ENCODE peak calls at places on chromosome 3, in five cellular contexts. One of them, this sample, is unnamed.

GRCh38 chr3:149634573-149634972 is 23.3 kb downstream of the WWTR1 start:
- DNase-seq in astrocyte of the spinal cord: no peak
- DNase-seq in neural progenitor cell: no peak
- DNase-seq in endothelial cell: no peak
- DNase-seq in GM13976: no peak
- DNase-seq in this sample: no peak

GRCh38 chr3:102225407-102226132 is 209.2 kb upstream of the ZPLD1 start:
- DNase-seq in GM13976: peak
- DNase-seq in endothelial cell: no peak
- DNase-seq in neural progenitor cell: peak
- DNase-seq in astrocyte of the spinal cord: peak
- DNase-seq in this sample: peak

GRCh38 chr3:5330152-5330810 is 142.8 kb downstream of the EDEM1 start:
- DNase-seq in endothelial cell: no peak
- DNase-seq in astrocyte of the spinal cord: peak
- DNase-seq in neural progenitor cell: no peak
- DNase-seq in GM13976: no peak
- DNase-seq in this sample: no peak

GRCh38 chr3:125110016-125110875 is 54.4 kb upstream of the HEG1 start:
- DNase-seq in endothelial cell: no peak
- DNase-seq in neural progenitor cell: no peak
- DNase-seq in astrocyte of the spinal cord: peak
- DNase-seq in GM13976: no peak
- DNase-seq in this sample: no peak

GRCh38 chr3:186640473-186640818 is 247 bp downstream of the FETUB start:
- DNase-seq in astrocyte of the spinal cord: peak
- DNase-seq in neural progenitor cell: peak
- DNase-seq in GM13976: no peak
- DNase-seq in endothelial cell: no peak
- DNase-seq in this sample: no peak

GRCh38 chr3:72944696-72945095 is 51.9 kb upstream of the PPP4R2 start:
- DNase-seq in neural progenitor cell: no peak
- DNase-seq in astrocyte of the spinal cord: no peak
- DNase-seq in endothelial cell: no peak
- DNase-seq in GM13976: no peak
- DNase-seq in this sample: no peak

GRCh38 chr3:18645603-18646002 is 220.5 kb upstream of the SATB1 start:
- DNase-seq in GM13976: no peak
- DNase-seq in neural progenitor cell: no peak
- DNase-seq in endothelial cell: no peak
- DNase-seq in astrocyte of the spinal cord: no peak
- DNase-seq in this sample: no peak

GRCh38 chr3:134057006-134057832 is 27.5 kb upstream of the SLCO2A1 start:
- DNase-seq in GM13976: no peak
- DNase-seq in endothelial cell: no peak
- DNase-seq in neural progenitor cell: no peak
- DNase-seq in astrocyte of the spinal cord: no peak
- DNase-seq in this sample: no peak

GRCh38 chr3:9552252-9552999 is 1.2 kb downstream of the LHFPL4 start:
- DNase-seq in endothelial cell: peak
- DNase-seq in astrocyte of the spinal cord: peak
- DNase-seq in GM13976: peak
- DNase-seq in neural progenitor cell: peak
- DNase-seq in this sample: peak

GRCh38 chr3:51718547-51719412 is 11.9 kb downstream of the GRM2 start:
- DNase-seq in astrocyte of the spinal cord: peak
- DNase-seq in GM13976: peak
- DNase-seq in neural progenitor cell: peak
- DNase-seq in endothelial cell: peak
- DNase-seq in this sample: peak

GRCh38 chr3:79517766-79518413 is 249.9 kb downstream of the ROBO1 start:
- DNase-seq in neural progenitor cell: peak
- DNase-seq in astrocyte of the spinal cord: peak
- DNase-seq in endothelial cell: peak
- DNase-seq in GM13976: no peak
- DNase-seq in this sample: no peak

GRCh38 chr3:138186216-138186615 is 885 bp upstream of the ARMC8 start:
- DNase-seq in GM13976: no peak
- DNase-seq in endothelial cell: no peak
- DNase-seq in neural progenitor cell: peak
- DNase-seq in astrocyte of the spinal cord: no peak
- DNase-seq in this sample: no peak

GRCh38 chr3:66010348-66011097 is 28.2 kb downstream of the MAGI1 start:
- DNase-seq in endothelial cell: no peak
- DNase-seq in neural progenitor cell: no peak
- DNase-seq in GM13976: no peak
- DNase-seq in astrocyte of the spinal cord: no peak
- DNase-seq in this sample: no peak

GRCh38 chr3:67947808-67948508 is 293.5 kb upstream of the SUCLG2 start:
- DNase-seq in astrocyte of the spinal cord: no peak
- DNase-seq in neural progenitor cell: peak
- DNase-seq in endothelial cell: peak
- DNase-seq in GM13976: no peak
- DNase-seq in this sample: no peak
- TF ChIP-seq CTCF in astrocyte of the spinal cord: no peak
- TF ChIP-seq CTCF in neural progenitor cell: peak
- TF ChIP-seq CTCF in endothelial cell: no peak
- TF ChIP-seq CTCF in GM13976: no peak
- TF ChIP-seq CTCF in this sample: no peak

DNA sequence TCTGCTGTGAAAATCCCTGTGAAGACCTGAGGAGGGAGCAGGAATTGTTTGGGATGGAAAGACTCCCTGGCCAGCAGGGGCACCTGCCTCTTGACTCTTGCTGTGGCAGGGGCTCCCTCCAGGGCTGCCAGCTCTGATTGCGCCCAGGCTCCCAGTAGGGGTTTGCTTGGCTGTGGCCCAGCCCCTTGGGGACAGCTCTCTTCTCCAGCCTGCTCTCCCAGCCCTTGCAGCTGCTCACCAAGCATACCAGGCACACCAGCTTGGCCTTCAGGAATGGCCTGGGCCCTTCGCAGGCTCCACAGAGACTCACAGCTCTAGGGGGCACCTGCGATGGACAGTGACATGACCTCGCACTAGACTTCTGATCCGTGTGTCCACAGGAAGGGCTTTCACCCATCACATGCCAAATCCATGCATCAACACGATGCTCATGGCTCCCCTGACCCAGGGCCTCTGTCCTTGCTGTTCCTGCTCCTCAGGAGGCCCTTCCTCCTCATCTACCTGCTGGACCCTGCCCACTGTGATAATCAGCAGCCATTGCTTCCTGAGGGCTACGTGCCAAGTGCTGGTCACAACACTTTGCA is 61.8 kb downstream of the SCN5A start:
- DNase-seq in endothelial cell: no peak
- DNase-seq in neural progenitor cell: no peak
- DNase-seq in GM13976: no peak
- DNase-seq in astrocyte of the spinal cord: no peak
- DNase-seq in this sample: no peak
- TF ChIP-seq CTCF in endothelial cell: no peak
- TF ChIP-seq CTCF in neural progenitor cell: no peak
- TF ChIP-seq CTCF in GM13976: no peak
- TF ChIP-seq CTCF in astrocyte of the spinal cord: no peak
- TF ChIP-seq CTCF in this sample: no peak

GRCh38 chr3:49456417-49456816 is 13.7 kb upstream of the DAG1 start:
- DNase-seq in astrocyte of the spinal cord: no peak
- DNase-seq in endothelial cell: no peak
- DNase-seq in neural progenitor cell: no peak
- DNase-seq in GM13976: no peak
- DNase-seq in this sample: no peak

GRCh38 chr3:49460188-49460885 is 9.7 kb upstream of the DAG1 start:
- DNase-seq in endothelial cell: no peak
- DNase-seq in neural progenitor cell: no peak
- DNase-seq in GM13976: no peak
- DNase-seq in astrocyte of the spinal cord: no peak
- DNase-seq in this sample: peak

GRCh38 chr3:49454898-49455681 is 15.0 kb upstream of the DAG1 start:
- DNase-seq in endothelial cell: peak
- DNase-seq in GM13976: no peak
- DNase-seq in neural progenitor cell: no peak
- DNase-seq in astrocyte of the spinal cord: no peak
- DNase-seq in this sample: no peak

GRCh38 chr3:49453621-49454315 is 16.3 kb upstream of the DAG1 start:
- DNase-seq in astrocyte of the spinal cord: no peak
- DNase-seq in neural progenitor cell: no peak
- DNase-seq in endothelial cell: no peak
- DNase-seq in GM13976: no peak
- DNase-seq in this sample: no peak

GRCh38 chr3:49454457-49454856 is 15.6 kb upstream of the DAG1 start:
- DNase-seq in astrocyte of the spinal cord: no peak
- DNase-seq in GM13976: peak
- DNase-seq in neural progenitor cell: peak
- DNase-seq in endothelial cell: no peak
- DNase-seq in this sample: peak
- TF ChIP-seq CTCF in astrocyte of the spinal cord: no peak
- TF ChIP-seq CTCF in GM13976: peak
- TF ChIP-seq CTCF in neural progenitor cell: peak
- TF ChIP-seq CTCF in endothelial cell: no peak
- TF ChIP-seq CTCF in this sample: peak

GRCh38 chr3:98010194-98010882 is 24.8 kb downstream of the GABRR3 start:
- DNase-seq in endothelial cell: no peak
- DNase-seq in astrocyte of the spinal cord: no peak
- DNase-seq in neural progenitor cell: no peak
- DNase-seq in GM13976: no peak
- DNase-seq in this sample: no peak
- TF ChIP-seq CTCF in endothelial cell: no peak
- TF ChIP-seq CTCF in astrocyte of the spinal cord: no peak
- TF ChIP-seq CTCF in neural progenitor cell: no peak
- TF ChIP-seq CTCF in GM13976: no peak
- TF ChIP-seq CTCF in this sample: no peak

GRCh38 chr3:106206613-106207012 is 337.8 kb upstream of the CBLB start:
- DNase-seq in astrocyte of the spinal cord: no peak
- DNase-seq in endothelial cell: no peak
- DNase-seq in GM13976: no peak
- DNase-seq in neural progenitor cell: no peak
- DNase-seq in this sample: no peak

GRCh38 chr3:106209482-106209881 is 340.7 kb upstream of the CBLB start:
- DNase-seq in GM13976: no peak
- DNase-seq in astrocyte of the spinal cord: no peak
- DNase-seq in neural progenitor cell: no peak
- DNase-seq in endothelial cell: no peak
- DNase-seq in this sample: no peak

GRCh38 chr3:106208266-106208665 is 339.5 kb upstream of the CBLB start:
- DNase-seq in endothelial cell: no peak
- DNase-seq in GM13976: no peak
- DNase-seq in neural progenitor cell: no peak
- DNase-seq in astrocyte of the spinal cord: no peak
- DNase-seq in this sample: no peak

GRCh38 chr3:106210923-106211322 is 342.1 kb upstream of the CBLB start:
- DNase-seq in neural progenitor cell: no peak
- DNase-seq in GM13976: no peak
- DNase-seq in endothelial cell: no peak
- DNase-seq in astrocyte of the spinal cord: no peak
- DNase-seq in this sample: no peak

GRCh38 chr3:106208979-106209378 is 340.2 kb upstream of the CBLB start:
- DNase-seq in neural progenitor cell: no peak
- DNase-seq in astrocyte of the spinal cord: peak
- DNase-seq in endothelial cell: no peak
- DNase-seq in GM13976: no peak
- DNase-seq in this sample: no peak
- TF ChIP-seq CTCF in neural progenitor cell: no peak
- TF ChIP-seq CTCF in astrocyte of the spinal cord: peak
- TF ChIP-seq CTCF in endothelial cell: no peak
- TF ChIP-seq CTCF in GM13976: no peak
- TF ChIP-seq CTCF in this sample: no peak

GRCh38 chr3:159252772-159253384 is 451.0 kb downstream of the MFSD1 start:
- DNase-seq in astrocyte of the spinal cord: peak
- DNase-seq in GM13976: peak
- DNase-seq in endothelial cell: peak
- DNase-seq in neural progenitor cell: peak
- DNase-seq in this sample: peak
- TF ChIP-seq CTCF in astrocyte of the spinal cord: peak
- TF ChIP-seq CTCF in GM13976: peak
- TF ChIP-seq CTCF in endothelial cell: peak
- TF ChIP-seq CTCF in neural progenitor cell: peak
- TF ChIP-seq CTCF in this sample: peak

GRCh38 chr3:100334340-100335136 is at the start of gene NIT2:
- DNase-seq in astrocyte of the spinal cord: peak
- DNase-seq in neural progenitor cell: peak
- DNase-seq in endothelial cell: peak
- DNase-seq in GM13976: peak
- DNase-seq in this sample: peak
- TF ChIP-seq CTCF in astrocyte of the spinal cord: no peak
- TF ChIP-seq CTCF in neural progenitor cell: no peak
- TF ChIP-seq CTCF in endothelial cell: no peak
- TF ChIP-seq CTCF in GM13976: no peak
- TF ChIP-seq CTCF in this sample: no peak